ENCODE peak calls at places on chromosome 12, in ten cellular contexts. Q, J, V, C, D, W, Y, Z, S and L are unnamed samples.

GRCh38 chr12:130709151-130710000 is 6.7 kb downstream of the RIMBP2 start:
- DNase-seq in Q (no peak), J (no peak), V (no peak), C (no peak), D (no peak), W (no peak), Y (no peak), Z (no peak), S (no peak), L (no peak)

GRCh38 chr12:9198012-9198411 is 10.2 kb downstream of the PZP start:
- DNase-seq in Q (no peak), J (no peak), V (no peak), C (no peak), D (no peak), W (no peak), Y (no peak), Z (no peak), S (no peak), L (no peak)

GRCh38 chr12:109421355-109422087 is 55.6 kb downstream of the KCTD10 start:
- DNase-seq in Q (no peak), J (no peak), V (no peak), C (no peak), D (no peak), W (no peak), Y (no peak), Z (no peak), S (no peak), L (no peak)

GRCh38 chr12:55829967-55830600 is 697 bp upstream of the DNAJC14 start:
- DNase-seq in Q (peak; percentile 90), J (no peak), V (no peak), C (peak; percentile 67), D (peak; percentile 55), W (no peak), Y (no peak), Z (no peak), S (peak; percentile 96), L (no peak)

GRCh38 chr12:111823891-111824290 is 18.1 kb upstream of the MAPKAPK5 start:
- DNase-seq in Q (no peak), J (no peak), V (no peak), C (no peak), D (no peak), W (no peak), Y (no peak), Z (no peak), S (no peak), L (no peak)

GRCh38 chr12:49920241-49920914 is 16.7 kb upstream of the FAIM2 start:
- DNase-seq in Q (no peak), J (no peak), V (no peak), C (no peak), D (no peak), W (no peak), Y (no peak), Z (no peak), S (no peak), L (no peak)

GRCh38 chr12:78787576-78787975 is 77.0 kb upstream of the SYT1 start:
- DNase-seq in Q (no peak), J (no peak), V (no peak), C (no peak), D (no peak), W (no peak), Y (no peak), Z (no peak), S (no peak), L (no peak)

GRCh38 chr12:6605425-6606330 is 1.5 kb downstream of the CHD4 start:
- DNase-seq in Q (no peak), J (no peak), V (no peak), C (peak; percentile 49), D (peak; percentile 82), W (peak; percentile 24), Y (peak; percentile 52), Z (no peak), S (no peak), L (peak; percentile 58)

GRCh38 chr12:9756174-9756573 is 4.5 kb downstream of the CD69 start:
- DNase-seq in Q (no peak), J (no peak), V (no peak), C (no peak), D (no peak), W (no peak), Y (no peak), Z (no peak), S (no peak), L (no peak)

GRCh38 chr12:92142251-92142896 is 3.3 kb downstream of the BTG1 start:
- DNase-seq in Q (no peak), J (no peak), V (no peak), C (no peak), D (no peak), W (no peak), Y (no peak), Z (no peak), S (no peak), L (peak; percentile 24)

GRCh38 chr12:79883216-79883615 is 51.7 kb downstream of the PPP1R12A start:
- DNase-seq in Q (no peak), J (no peak), V (no peak), C (no peak), D (no peak), W (peak; percentile 74), Y (no peak), Z (no peak), S (no peak), L (no peak)

GRCh38 chr12:117718559-117718958 is 250.2 kb downstream of the KSR2 start:
- DNase-seq in Q (no peak), J (no peak), V (no peak), C (no peak), D (no peak), W (no peak), Y (no peak), Z (no peak), S (no peak), L (no peak)

GRCh38 chr12:11545438-11546330 is 103.8 kb upstream of the ETV6 start:
- DNase-seq in Q (no peak), J (no peak), V (no peak), C (no peak), D (peak; percentile 81), W (no peak), Y (no peak), Z (no peak), S (no peak), L (peak; percentile 89)

GRCh38 chr12:27940245-27940644 is 32.3 kb downstream of the PTHLH start:
- DNase-seq in Q (no peak), J (no peak), V (no peak), C (no peak), D (no peak), W (no peak), Y (no peak), Z (no peak), S (no peak), L (no peak)

GRCh38 chr12:90978117-90978770 is 23.3 kb upstream of the CCER1 start:
- DNase-seq in Q (no peak), J (peak; percentile 76), V (no peak), C (peak; percentile 46), D (no peak), W (peak; percentile 79), Y (no peak), Z (no peak), S (peak; percentile 50), L (peak; percentile 65)

GRCh38 chr12:27463826-27464554 is 17.5 kb downstream of the SMCO2 start:
- DNase-seq in Q (no peak), J (peak; percentile 74), V (no peak), C (no peak), D (no peak), W (no peak), Y (peak; percentile 57), Z (no peak), S (no peak), L (no peak)

GRCh38 chr12:25701290-25701689 is 148.2 kb upstream of the LMNTD1 start:
- DNase-seq in Q (no peak), J (no peak), V (no peak), C (peak; percentile 42), D (no peak), W (peak; percentile 74), Y (no peak), Z (no peak), S (no peak), L (no peak)

GRCh38 chr12:49580572-49581535 is 12.9 kb upstream of the MCRS1 start:
- DNase-seq in Q (peak; percentile 20), J (peak; percentile 64), V (no peak), C (peak; percentile 90), D (peak; percentile 57), W (peak; percentile 80), Y (peak; percentile 65), Z (peak; percentile 86), S (peak; percentile 89), L (peak; percentile 68)

GRCh38 chr12:56954057-56954577 is 3.3 kb downstream of the RDH16 start:
- DNase-seq in Q (no peak), J (no peak), V (no peak), C (no peak), D (no peak), W (no peak), Y (no peak), Z (no peak), S (no peak), L (no peak)

GRCh38 chr12:5783274-5783920 is 161.7 kb downstream of the ANO2 start:
- DNase-seq in Q (no peak), J (no peak), V (no peak), C (no peak), D (no peak), W (no peak), Y (peak; percentile 13), Z (no peak), S (no peak), L (no peak)

GRCh38 chr12:3218150-3218845 is 141.1 kb downstream of the TSPAN9 start:
- DNase-seq in Q (no peak), J (peak; percentile 59), V (no peak), C (peak; percentile 78), D (no peak), W (peak; percentile 72), Y (peak; percentile 82), Z (no peak), S (peak; percentile 77), L (no peak)

GRCh38 chr12:130141105-130141504 is 21.2 kb upstream of the FZD10 start:
- DNase-seq in Q (no peak), J (no peak), V (no peak), C (no peak), D (no peak), W (no peak), Y (no peak), Z (no peak), S (no peak), L (no peak)

GRCh38 chr12:46267618-46268348 is 1.1 kb downstream of the SLC38A1 start:
- DNase-seq in Q (no peak), J (no peak), V (peak; percentile 16), C (no peak), D (peak; percentile 65), W (peak; percentile 10), Y (peak; percentile 49), Z (no peak), S (peak; percentile 87), L (peak; percentile 48)

GRCh38 chr12:69157023-69157655 is 82.2 kb upstream of the CPSF6 start:
- DNase-seq in Q (peak; percentile 18), J (peak; percentile 66), V (peak; percentile 66), C (peak; percentile 80), D (peak; percentile 82), W (peak; percentile 81), Y (peak; percentile 90), Z (peak; percentile 75), S (peak; percentile 88), L (peak; percentile 93)